ENCODE peak calls at places on chromosomes 16 and 17, in six cellular contexts. Y, A, S, H, I and Z are unnamed samples.

GRCh38 chr16:25897677-25898076 is 205.9 kb downstream of the HS3ST4 start:
- DNase-seq in H (no peak), Y (no peak), A (no peak), I (no peak), S (no peak), Z (no peak)

GRCh38 chr17:6786618-6787017 is 10.6 kb downstream of the FBXO39 start:
- DNase-seq in A (no peak), I (no peak), H (no peak), Y (no peak), S (no peak), Z (no peak)

GRCh38 chr17:7439462-7440112 is at the start of gene FGF11:
- DNase-seq in A (no peak), I (no peak), H (no peak), S (no peak), Y (no peak), Z (no peak)

GRCh38 chr16:68446941-68447675 is 1.2 kb downstream of the SMPD3 start:
- DNase-seq in I (no peak), S (no peak), Y (no peak), H (no peak), A (peak), Z (no peak)

GRCh38 chr16:84407588-84408313 is 39.4 kb downstream of the ATP2C2 start:
- DNase-seq in H (no peak), I (no peak), A (no peak), S (no peak), Y (no peak), Z (no peak)

GRCh38 chr16:66188786-66189725 is 177.4 kb upstream of the CDH5 start:
- DNase-seq in H (no peak), Y (no peak), A (peak), I (peak), S (peak), Z (no peak)

GRCh38 chr17:20983359-20983637 is 59.5 kb downstream of the USP22 start:
- DNase-seq in A (no peak), H (no peak), S (no peak), I (no peak), Y (no peak), Z (no peak)

GRCh38 chr17:38511126-38512108 is 83.2 kb downstream of the ARHGAP23 start:
- DNase-seq in I (peak), Y (no peak), A (no peak), S (no peak), H (no peak), Z (no peak)

DNA sequence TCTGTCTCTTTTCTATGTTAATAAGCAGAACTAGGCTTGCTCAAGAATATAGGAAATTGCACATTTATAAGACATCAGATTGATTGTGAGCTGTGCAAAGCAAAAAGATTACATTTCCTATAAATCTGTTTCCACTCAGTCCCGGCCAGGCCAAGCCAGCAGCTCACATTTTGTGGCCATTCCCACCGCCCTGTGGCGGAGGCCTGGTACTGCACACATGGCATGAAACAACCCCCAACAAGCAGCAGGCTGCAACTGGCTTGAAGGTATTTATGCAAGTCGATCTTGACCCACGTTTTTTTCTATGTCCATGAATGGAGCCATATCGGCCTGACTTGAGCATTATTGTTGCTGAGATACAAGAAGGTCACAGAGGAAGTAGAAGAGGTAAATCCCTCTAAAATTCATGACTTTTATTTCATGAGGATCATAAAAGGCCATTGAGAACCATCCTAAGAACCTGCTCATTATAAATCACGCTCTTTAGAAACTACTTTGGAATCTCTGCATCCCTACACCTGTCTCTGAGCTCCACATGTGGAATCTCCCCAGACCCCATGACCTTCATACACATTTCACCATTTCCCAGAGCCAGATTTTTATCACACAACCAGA is 93.6 kb downstream of the PMP22 start:
- DNase-seq in S (peak), H (peak), A (peak), I (peak), Y (no peak), Z (no peak)
- TF ChIP-seq CTCF in S (peak), H (peak), A (peak), I (no peak), Y (peak), Z (peak)

GRCh38 chr16:29315916-29316517 is 90.5 kb downstream of the NPIPB11 start:
- DNase-seq in A (peak), H (no peak), Y (no peak), S (no peak), I (no peak), Z (no peak)
- TF ChIP-seq CTCF in A (peak), H (no peak), Y (peak), S (peak), I (no peak), Z (no peak)

GRCh38 chr16:59892376-59892775 is 1158.3 kb upstream of the GOT2 start:
- DNase-seq in S (no peak), Y (no peak), H (no peak), I (no peak), A (no peak), Z (no peak)
- TF ChIP-seq CTCF in S (no peak), Y (no peak), H (no peak), I (no peak), A (no peak), Z (no peak)

GRCh38 chr17:35766903-35767510 is 6.3 kb downstream of the C17orf50 start:
- DNase-seq in S (peak), A (peak), H (peak), Y (no peak), I (no peak), Z (no peak)
- TF ChIP-seq CTCF in S (peak), A (peak), H (peak), Y (peak), I (no peak), Z (peak)